ENCODE peak calls at places on chromosome 19, in five cellular contexts. I is testis, D is pancreas, J is GM06990, W is cardiac fibroblast. G is an unnamed sample.

GRCh38 chr19:50349277-50350057 is 16.0 kb downstream of the NAPSA start:
- DNase-seq in D (no peak), W (no peak), J (no peak), I (no peak), G (no peak)

GRCh38 chr19:33446156-33446917 is 72.8 kb downstream of the CEBPG start:
- DNase-seq in D (no peak), J (no peak), I (no peak), W (no peak), G (no peak)

GRCh38 chr19:33734913-33735312 is 61.8 kb upstream of the KCTD15 start:
- DNase-seq in I (no peak), D (peak; percentile 45), W (no peak), J (no peak), G (no peak)

GRCh38 chr19:10724573-10725071 is 6.7 kb downstream of the DNM2 start:
- DNase-seq in W (no peak), I (peak; percentile 40), J (no peak), D (no peak), G (no peak)

GRCh38 chr19:5355693-5356092 is 15.1 kb upstream of the PTPRS start:
- DNase-seq in D (no peak), J (no peak), W (no peak), I (no peak), G (no peak)

GRCh38 chr19:7742991-7743390 is 4.3 kb downstream of the CD209 start:
- DNase-seq in J (no peak), W (no peak), I (no peak), D (no peak), G (no peak)

GRCh38 chr19:7554990-7555864 is 19.7 kb downstream of the PNPLA6 start:
- DNase-seq in I (peak; percentile 83), J (no peak), D (peak; percentile 51), W (no peak), G (no peak)

GRCh38 chr19:1811942-1812425 is at the start of gene ATP8B3:
- DNase-seq in D (no peak), W (no peak), J (no peak), I (no peak), G (no peak)

GRCh38 chr19:15129856-15130580 is 22.8 kb downstream of the SYDE1 start:
- DNase-seq in I (no peak), W (no peak), D (no peak), J (no peak), G (no peak)

GRCh38 chr19:52296400-52296772 is 583 bp upstream of the ZNF480 start:
- DNase-seq in D (no peak), W (no peak), J (no peak), I (no peak), G (no peak)

GRCh38 chr19:9721861-9722260 is 46.7 kb downstream of the ZNF846 start:
- DNase-seq in W (no peak), J (no peak), D (no peak), I (no peak), G (no peak)

GRCh38 chr19:32406161-32407003 is 812 bp downstream of the DPY19L3 start:
- DNase-seq in W (no peak), J (no peak), I (no peak), D (no peak), G (no peak)

GRCh38 chr19:4149518-4150288 is 3.7 kb upstream of the CREB3L3 start:
- DNase-seq in W (peak; percentile 32), J (no peak), I (peak; percentile 55), D (no peak), G (no peak)

GRCh38 chr19:4278926-4279529 is at the start of gene SHD:
- DNase-seq in J (no peak), W (no peak), D (no peak), I (no peak), G (no peak)

GRCh38 chr19:7652061-7652641 is 15.2 kb downstream of the STXBP2 start:
- DNase-seq in I (peak; percentile 86), J (peak; percentile 83), W (peak; percentile 72), D (peak; percentile 87), G (no peak)

GRCh38 chr19:17220207-17220758 is 5.1 kb downstream of the USE1 start:
- DNase-seq in D (no peak), I (no peak), W (peak; percentile 86), J (no peak), G (no peak)

GRCh38 chr19:3507371-3508120 is 1.4 kb downstream of the FZR1 start:
- DNase-seq in J (no peak), I (peak; percentile 21), W (no peak), D (peak; percentile 64), G (no peak)

GRCh38 chr19:58399903-58400637 is 4.6 kb downstream of the RNF225 start:
- DNase-seq in I (no peak), D (no peak), W (no peak), J (no peak), G (no peak)

GRCh38 chr19:1396019-1396767 is 5.1 kb downstream of the GAMT start:
- DNase-seq in J (no peak), I (no peak), D (no peak), W (no peak), G (no peak)

GRCh38 chr19:42295831-42296525 is 6.0 kb upstream of the PRR19 start:
- DNase-seq in W (peak; percentile 66), J (peak; percentile 73), D (peak; percentile 87), I (peak; percentile 93), G (no peak)

GRCh38 chr19:42293966-42294365 is 8.0 kb upstream of the PRR19 start:
- DNase-seq in D (no peak), J (no peak), I (no peak), W (no peak), G (no peak)

GRCh38 chr19:42297034-42297433 is 4.9 kb upstream of the PRR19 start:
- DNase-seq in I (no peak), J (no peak), D (no peak), W (no peak), G (no peak)

GRCh38 chr19:42294471-42295137 is 7.3 kb upstream of the PRR19 start:
- DNase-seq in J (no peak), D (no peak), I (no peak), W (no peak), G (no peak)

DNA sequence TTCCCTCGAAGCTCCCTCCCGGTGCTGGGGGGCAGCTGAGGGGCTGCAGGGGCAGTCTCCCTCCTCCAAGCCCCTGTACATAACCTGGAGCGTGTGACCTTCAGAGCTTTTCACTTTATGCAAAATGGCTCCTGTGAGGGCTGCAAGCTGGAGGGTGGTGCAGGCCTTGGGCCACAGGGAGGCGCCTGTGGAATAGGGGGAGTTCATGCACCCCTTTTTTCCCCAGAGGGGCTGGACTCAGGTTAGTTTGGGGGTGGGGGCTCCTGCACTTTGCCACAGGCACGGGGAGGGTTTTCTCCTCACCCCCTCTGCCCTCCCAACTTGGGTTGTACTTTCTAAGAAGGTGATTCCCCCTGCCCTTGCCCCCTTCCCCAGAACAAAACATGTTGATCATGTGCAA is 6.6 kb upstream of the PRR19 start:
- DNase-seq in J (no peak), I (no peak), D (no peak), W (no peak), G (no peak)
- TF ChIP-seq CTCF in J (no peak), I (no peak), D (no peak), W (no peak), G (no peak)

GRCh38 chr19:43534305-43534612 is 1.3 kb downstream of the ZNF575 start:
- DNase-seq in D (no peak), J (no peak), W (no peak), I (no peak), G (no peak)

GRCh38 chr19:43532962-43533545 is at the start of gene ZNF575:
- DNase-seq in J (peak; percentile 94), W (peak; percentile 97), D (peak; percentile 89), I (peak; percentile 95), G (peak; percentile 81)

GRCh38 chr19:43533546-43534304 is 737 bp downstream of the ZNF575 start:
- DNase-seq in D (peak; percentile 97), I (peak; percentile 99), W (peak; percentile 100), J (peak; percentile 96), G (peak; percentile 100)

GRCh38 chr19:43532571-43532961 is 422 bp upstream of the ZNF575 start:
- DNase-seq in W (no peak), J (no peak), D (peak; percentile 65), I (peak; percentile 54), G (no peak)

GRCh38 chr19:43534811-43535761 is 2.1 kb downstream of the ZNF575 start:
- DNase-seq in J (peak; percentile 23), D (peak; percentile 78), W (peak; percentile 79), I (peak; percentile 66), G (peak; percentile 58)
- TF ChIP-seq CTCF in J (peak; percentile 56), D (peak; percentile 44), W (peak; percentile 81), I (no peak), G (peak; percentile 53)

GRCh38 chr19:14053032-14053431 is 8.8 kb downstream of the PALM3 start:
- DNase-seq in J (no peak), D (no peak), W (no peak), I (no peak), G (no peak)

GRCh38 chr19:14052470-14052869 is 9.4 kb downstream of the PALM3 start:
- DNase-seq in J (no peak), W (no peak), D (no peak), I (no peak), G (no peak)

GRCh38 chr19:14050512-14050911 is 11.4 kb downstream of the PALM3 start:
- DNase-seq in I (no peak), W (no peak), J (no peak), D (no peak), G (no peak)

GRCh38 chr19:14051980-14052379 is 9.9 kb downstream of the PALM3 start:
- DNase-seq in J (no peak), W (no peak), D (no peak), I (no peak), G (no peak)

DNA sequence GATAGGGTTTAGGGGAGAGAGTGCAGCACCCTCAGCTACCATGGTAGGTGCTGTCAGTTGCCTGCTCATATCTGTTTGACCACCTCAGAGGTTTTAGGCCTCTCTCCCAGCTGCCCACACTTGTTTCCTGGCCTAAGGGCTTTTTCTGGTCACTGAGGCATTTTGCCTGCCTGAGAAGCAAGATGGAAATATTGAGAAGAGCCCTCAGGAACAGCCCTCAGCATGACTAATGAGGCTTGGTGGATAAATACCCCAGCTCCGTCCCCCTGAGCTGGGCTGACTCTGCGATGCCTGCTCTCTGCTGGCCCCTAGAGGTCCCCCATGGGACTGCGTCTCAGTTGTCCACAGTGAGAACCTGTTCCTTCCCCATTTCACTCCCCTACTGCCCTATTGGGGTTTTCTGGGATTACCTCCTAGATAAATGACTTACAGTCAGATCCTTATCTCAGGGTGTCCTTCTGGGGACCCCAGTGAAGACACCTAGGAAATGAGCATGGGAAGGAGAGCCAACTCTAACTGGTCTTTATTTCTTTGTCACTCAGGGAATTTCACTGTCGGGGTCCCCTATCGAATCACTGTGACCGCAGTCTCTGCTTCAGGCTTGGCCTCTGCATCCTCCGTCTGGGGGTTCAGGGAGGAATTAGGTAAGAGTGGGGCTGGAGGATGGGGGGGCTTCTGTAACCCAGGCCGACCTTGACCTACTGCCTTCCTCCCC is 13.3 kb downstream of the PALM3 start:
- DNase-seq in J (no peak), I (peak; percentile 73), W (no peak), D (peak; percentile 52), G (no peak)
- TF ChIP-seq CTCF in J (peak; percentile 95), I (peak; percentile 36), W (peak; percentile 95), D (peak; percentile 65), G (peak; percentile 73)

GRCh38 chr19:46783670-46784069 is 4.7 kb downstream of the SLC1A5 start:
- DNase-seq in W (no peak), D (peak; percentile 36), J (no peak), I (no peak), G (no peak)

GRCh38 chr19:46785054-46785979 is 3.1 kb downstream of the SLC1A5 start:
- DNase-seq in D (no peak), J (no peak), W (peak; percentile 24), I (no peak), G (no peak)

GRCh38 chr19:46785980-46786235 is 2.5 kb downstream of the SLC1A5 start:
- DNase-seq in D (no peak), I (no peak), W (no peak), J (no peak), G (no peak)

GRCh38 chr19:46782355-46783019 is 5.9 kb downstream of the SLC1A5 start:
- DNase-seq in I (no peak), D (no peak), J (no peak), W (no peak), G (no peak)

GRCh38 chr19:46784262-46785053 is 3.9 kb downstream of the SLC1A5 start:
- DNase-seq in W (peak; percentile 91), I (peak; percentile 82), D (peak; percentile 68), J (peak; percentile 80), G (no peak)
- TF ChIP-seq CTCF in W (peak; percentile 40), I (no peak), D (no peak), J (peak; percentile 49), G (no peak)